ENCODE peak calls at places on chromosomes 3 and 15, in seven cellular contexts. E is CD8-positive, alpha-beta T cell; J is AG04450; U is uterus; C is heart right ventricle; G is AG09309; M is lower lobe of right lung. S is an unnamed sample.

GRCh38 chr15:79431636-79432344 is at the start of gene MINAR1:
- DNase-seq in C (no peak), M (no peak), U (no peak), J (no peak), E (no peak), G (no peak), S (peak)

GRCh38 chr3:164194842-164195241 is 883.5 kb downstream of the SI start:
- DNase-seq in G (no peak), M (no peak), J (no peak), E (no peak), C (no peak), U (no peak), S (no peak)

GRCh38 chr15:44735482-44736260 is 657 bp upstream of the TRIM69 start:
- DNase-seq in C (no peak), E (peak), G (no peak), M (no peak), J (no peak), U (peak), S (no peak)

GRCh38 chr3:112111785-112112402 is 21.2 kb downstream of the GCSAM start:
- DNase-seq in G (no peak), C (no peak), E (peak), J (peak), M (no peak), U (no peak), S (peak)

GRCh38 chr3:67154429-67154828 is 156.3 kb downstream of the KBTBD8 start:
- DNase-seq in M (peak), U (no peak), E (no peak), J (no peak), G (no peak), C (no peak), S (no peak)

GRCh38 chr15:46681901-46682300 is 1035.4 kb upstream of the SEMA6D start:
- DNase-seq in E (no peak), C (no peak), G (no peak), J (no peak), U (no peak), M (no peak), S (no peak)

GRCh38 chr3:49602877-49603411 is 48.7 kb downstream of the BSN start:
- DNase-seq in M (no peak), E (peak), U (no peak), C (no peak), J (no peak), G (no peak), S (no peak)

GRCh38 chr3:22159004-22159695 is 408.1 kb upstream of the ZNF385D start:
- DNase-seq in E (no peak), C (no peak), G (no peak), J (no peak), M (no peak), U (no peak), S (no peak)

GRCh38 chr3:133563186-133563591 is 10.3 kb upstream of the CDV3 start:
- DNase-seq in C (no peak), M (no peak), J (no peak), G (no peak), U (no peak), E (no peak), S (no peak)

GRCh38 chr3:8653800-8654408 is 9.3 kb upstream of the SSUH2 start:
- DNase-seq in G (no peak), C (no peak), M (no peak), E (no peak), J (no peak), U (no peak), S (no peak)

GRCh38 chr15:31303434-31304073 is 23.1 kb upstream of the KLF13 start:
- DNase-seq in C (peak), M (peak), G (no peak), J (no peak), U (no peak), E (peak), S (no peak)

GRCh38 chr3:179416681-179417080 is 34.6 kb downstream of the GNB4 start:
- DNase-seq in M (no peak), J (no peak), E (no peak), U (no peak), G (peak), C (no peak), S (no peak)

GRCh38 chr3:125059488-125060245 is 3.9 kb upstream of the HEG1 start:
- DNase-seq in C (no peak), G (no peak), J (no peak), U (no peak), E (no peak), M (no peak), S (no peak)

GRCh38 chr15:37109952-37110630 is 9.7 kb upstream of the MEIS2 start:
- DNase-seq in C (peak), M (no peak), U (peak), G (no peak), E (no peak), J (no peak), S (no peak)

GRCh38 chr3:43768594-43768993 is 77.9 kb downstream of the ABHD5 start:
- DNase-seq in E (no peak), C (peak), M (peak), G (no peak), U (peak), J (no peak), S (no peak)

GRCh38 chr3:11056531-11057050 is 64.0 kb downstream of the SLC6A1 start:
- DNase-seq in G (no peak), U (no peak), E (no peak), J (no peak), M (no peak), C (no peak), S (no peak)

GRCh38 chr3:67415504-67415903 is 238.9 kb downstream of the SUCLG2 start:
- DNase-seq in E (no peak), C (no peak), M (no peak), J (peak), G (peak), U (no peak), S (no peak)

GRCh38 chr15:70424937-70425411 is 327.3 kb upstream of the TLE3 start:
- DNase-seq in E (peak), J (no peak), M (no peak), G (no peak), C (no peak), U (no peak), S (no peak)

GRCh38 chr3:58833501-58833900 is 166.9 kb upstream of the FAM3D start:
- DNase-seq in C (no peak), U (no peak), G (no peak), M (no peak), E (no peak), J (no peak), S (no peak)

GRCh38 chr3:147813256-147813655 is 404.1 kb downstream of the ZIC1 start:
- DNase-seq in U (no peak), M (no peak), J (no peak), G (no peak), E (no peak), C (no peak), S (no peak)

GRCh38 chr3:147423601-147424324 is 14.6 kb downstream of the ZIC1 start:
- DNase-seq in J (no peak), U (no peak), G (no peak), C (no peak), M (no peak), E (no peak), S (no peak)

GRCh38 chr3:66819993-66820501 is 178.1 kb upstream of the KBTBD8 start:
- DNase-seq in M (no peak), J (no peak), E (no peak), G (no peak), C (no peak), U (no peak), S (no peak)

GRCh38 chr3:188905991-188906635 is 265.7 kb upstream of the TPRG1 start:
- DNase-seq in C (no peak), J (no peak), E (no peak), U (no peak), G (no peak), M (no peak), S (no peak)

GRCh38 chr3:101781166-101781565 is 2.2 kb downstream of the NXPE3 start:
- DNase-seq in E (no peak), U (no peak), C (no peak), M (no peak), J (no peak), G (no peak), S (no peak)

GRCh38 chr15:72785452-72786243 is 2.1 kb upstream of the ADPGK start:
- DNase-seq in J (peak), C (no peak), U (no peak), M (no peak), E (peak), G (peak), S (no peak)

GRCh38 chr3:65955792-65956477 is 82.8 kb downstream of the MAGI1 start:
- DNase-seq in C (no peak), M (no peak), E (no peak), J (peak), U (no peak), G (no peak), S (no peak)

GRCh38 chr15:89206908-89207331 is 14.5 kb downstream of the RLBP1 start:
- DNase-seq in G (no peak), E (peak), M (peak), U (peak), J (peak), C (peak), S (peak)

DNA sequence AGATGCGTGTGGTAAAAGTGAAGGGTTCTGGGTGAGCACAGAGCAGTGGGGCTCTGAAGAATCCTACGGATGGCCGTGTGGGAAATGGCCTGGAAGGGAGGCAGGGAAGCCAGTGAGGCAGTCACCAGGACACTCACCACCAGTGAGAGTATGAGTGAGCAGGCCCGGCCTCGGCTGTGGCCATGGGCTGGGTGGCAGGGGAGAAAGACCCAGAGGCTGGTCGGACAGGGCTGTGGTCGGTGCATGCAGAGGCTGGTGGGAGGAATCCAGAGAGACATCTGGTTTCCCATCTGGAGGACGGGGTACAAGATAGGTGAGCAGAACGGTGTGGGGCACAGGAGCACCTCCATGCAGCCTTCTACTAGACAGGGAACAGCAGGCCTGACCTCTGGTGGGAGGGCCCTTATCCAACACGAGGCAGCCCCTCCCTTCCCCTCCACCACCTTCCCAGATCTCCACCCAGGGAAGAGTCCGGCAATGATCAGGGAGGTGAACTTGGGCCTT is 10.1 kb downstream of the PCSK6 start:
- DNase-seq in U (no peak), G (no peak), C (no peak), J (no peak), M (no peak), E (no peak), S (no peak)
- TF ChIP-seq CTCF in U (no peak), G (no peak), C (no peak), J (no peak), M (no peak), E (no peak), S (no peak)

DNA sequence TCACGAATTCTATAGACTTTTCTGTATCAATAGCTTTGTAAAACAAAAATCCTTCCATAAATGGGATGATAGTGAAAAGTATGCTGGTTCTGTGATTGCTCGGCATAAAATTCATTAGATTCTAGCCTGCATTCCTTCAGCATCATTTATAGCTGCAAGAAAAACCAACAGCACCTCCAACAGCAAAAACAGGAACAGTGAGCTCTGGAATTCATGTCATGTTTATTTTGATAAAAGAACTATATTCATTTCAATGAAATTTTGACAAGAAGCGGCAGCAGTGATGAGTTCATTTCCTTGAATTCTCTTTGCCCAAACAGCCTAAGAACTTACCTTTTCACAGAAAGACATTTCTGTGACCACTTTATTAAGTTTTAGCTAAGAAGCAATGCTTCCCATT is 515.2 kb upstream of the CCDC54 start:
- DNase-seq in M (no peak), C (no peak), E (no peak), U (no peak), G (no peak), J (no peak), S (no peak)
- TF ChIP-seq CTCF in M (no peak), C (peak), E (no peak), U (no peak), G (peak), J (peak), S (no peak)

DNA sequence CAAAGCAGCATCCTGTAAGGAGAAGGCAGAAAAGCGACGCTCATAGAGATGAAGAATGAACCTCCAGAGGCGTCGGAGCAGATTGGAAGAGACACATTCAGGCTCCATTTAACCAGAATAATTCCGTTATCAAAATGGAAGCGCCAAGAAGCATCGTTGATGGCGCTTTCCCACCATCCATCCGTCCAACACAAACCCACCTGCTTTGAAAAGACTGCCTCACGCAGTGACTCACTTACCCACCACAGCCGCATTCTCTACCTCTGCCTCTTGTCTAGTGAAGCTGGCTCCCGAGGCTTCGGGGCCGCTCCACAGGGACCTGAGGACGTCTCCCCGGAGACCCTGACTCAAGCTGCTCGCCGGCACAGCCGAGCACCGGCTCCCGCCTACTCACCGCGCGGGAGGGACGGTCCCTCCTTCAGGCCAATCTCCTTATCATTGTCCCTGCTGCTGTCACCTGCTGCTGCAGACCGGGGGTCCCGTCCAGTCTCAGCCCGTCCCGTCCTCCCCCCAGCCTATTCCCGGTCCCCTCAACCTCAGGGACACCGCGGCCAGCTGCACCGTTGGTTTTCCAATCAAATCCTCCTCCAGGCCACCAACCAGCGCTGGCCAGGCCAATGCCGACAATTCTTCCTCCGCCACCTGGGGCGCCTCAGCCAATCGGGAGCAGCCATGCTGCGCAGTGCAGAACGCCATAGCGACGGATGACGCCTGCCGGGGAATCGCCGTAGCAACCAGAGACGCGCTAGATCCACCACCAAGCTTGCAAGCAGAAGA is at the start of gene NEK10:
- DNase-seq in J (peak), U (peak), G (no peak), C (peak), M (peak), E (peak), S (peak)
- TF ChIP-seq CTCF in J (no peak), U (no peak), G (no peak), C (no peak), M (peak), E (no peak), S (peak)

GRCh38 chr3:194006102-194006501 is 129.8 kb upstream of the HES1 start:
- DNase-seq in J (no peak), G (no peak), U (no peak), C (no peak), M (no peak), E (no peak), S (no peak)
- TF ChIP-seq CTCF in J (no peak), G (no peak), U (no peak), C (no peak), M (no peak), E (no peak), S (peak)

GRCh38 chr15:69410290-69410874 is 3.8 kb upstream of the KIF23 start:
- DNase-seq in M (no peak), E (no peak), J (no peak), C (no peak), U (no peak), G (no peak), S (no peak)
- TF ChIP-seq CTCF in M (no peak), E (no peak), J (peak), C (no peak), U (no peak), G (peak), S (peak)

DNA sequence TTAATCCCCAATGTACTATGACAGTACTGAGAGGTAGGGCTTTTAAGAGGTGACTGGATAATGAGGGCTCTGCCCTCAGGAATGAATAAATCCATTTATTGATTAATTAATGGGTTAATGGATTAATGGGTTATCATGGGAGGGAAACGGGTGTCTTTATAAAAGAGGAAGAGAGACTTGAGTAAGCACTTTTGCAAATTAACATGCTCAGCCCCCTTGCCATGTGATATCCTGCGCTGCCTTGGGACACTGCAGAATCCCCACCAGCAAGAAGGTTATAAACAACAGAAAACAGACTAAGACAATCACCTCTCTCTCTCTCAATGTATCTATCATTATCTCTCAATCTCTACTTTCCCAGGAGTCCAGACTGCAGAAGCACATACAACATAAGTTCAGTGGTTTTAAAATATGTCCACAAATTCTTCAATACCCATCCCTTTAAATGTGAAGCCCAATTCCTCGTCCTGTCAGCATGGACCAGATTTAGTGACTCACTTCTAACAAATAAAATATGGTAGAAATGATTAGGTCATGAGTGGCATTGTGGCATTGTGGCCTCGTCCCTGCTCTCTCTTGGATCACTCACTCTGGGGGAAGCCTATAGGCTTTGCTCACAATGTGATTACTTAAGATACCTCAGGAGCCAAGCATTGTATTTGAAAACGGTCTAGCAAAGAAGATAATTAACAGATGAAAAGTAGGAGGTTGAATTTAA is 40.1 kb upstream of the IL12A start:
- DNase-seq in U (no peak), M (no peak), C (no peak), J (no peak), E (no peak), G (no peak), S (no peak)
- TF ChIP-seq CTCF in U (no peak), M (no peak), C (no peak), J (no peak), E (no peak), G (no peak), S (no peak)

DNA sequence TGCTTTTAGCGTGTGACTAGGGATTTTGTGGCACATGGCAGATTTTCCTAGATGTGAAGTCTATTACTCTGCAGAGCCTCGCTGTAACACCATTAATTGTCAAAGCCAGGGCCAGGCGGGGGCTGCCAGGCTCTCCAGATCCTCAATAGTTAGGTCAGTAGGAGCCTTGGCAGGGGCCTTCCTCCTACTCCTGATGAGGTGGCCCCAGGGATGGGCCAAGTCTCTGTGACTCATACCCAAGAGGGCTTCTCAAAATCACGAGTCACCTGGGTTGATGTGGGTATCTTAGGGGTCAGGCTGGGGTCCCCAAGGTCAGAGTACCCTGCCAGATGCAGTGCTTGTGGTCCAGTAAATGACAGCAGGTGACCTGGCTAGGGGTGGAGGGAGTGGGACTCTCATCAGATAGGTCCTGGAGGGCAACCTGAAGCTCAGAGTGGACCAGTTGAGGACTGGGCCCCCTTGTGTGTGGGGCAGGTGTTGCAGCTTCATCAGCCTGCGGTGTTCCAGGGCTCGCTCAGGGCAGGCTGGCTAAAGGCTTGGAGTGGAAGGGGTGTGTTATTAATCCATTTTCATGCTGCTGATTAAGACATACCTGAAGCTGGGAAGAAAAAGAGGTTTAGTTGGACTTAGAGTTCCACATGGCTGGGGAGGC is 88.5 kb upstream of the MYZAP start:
- DNase-seq in G (no peak), E (no peak), U (no peak), C (no peak), J (no peak), M (no peak), S (no peak)
- TF ChIP-seq CTCF in G (no peak), E (no peak), U (no peak), C (peak), J (peak), M (no peak), S (peak)

DNA sequence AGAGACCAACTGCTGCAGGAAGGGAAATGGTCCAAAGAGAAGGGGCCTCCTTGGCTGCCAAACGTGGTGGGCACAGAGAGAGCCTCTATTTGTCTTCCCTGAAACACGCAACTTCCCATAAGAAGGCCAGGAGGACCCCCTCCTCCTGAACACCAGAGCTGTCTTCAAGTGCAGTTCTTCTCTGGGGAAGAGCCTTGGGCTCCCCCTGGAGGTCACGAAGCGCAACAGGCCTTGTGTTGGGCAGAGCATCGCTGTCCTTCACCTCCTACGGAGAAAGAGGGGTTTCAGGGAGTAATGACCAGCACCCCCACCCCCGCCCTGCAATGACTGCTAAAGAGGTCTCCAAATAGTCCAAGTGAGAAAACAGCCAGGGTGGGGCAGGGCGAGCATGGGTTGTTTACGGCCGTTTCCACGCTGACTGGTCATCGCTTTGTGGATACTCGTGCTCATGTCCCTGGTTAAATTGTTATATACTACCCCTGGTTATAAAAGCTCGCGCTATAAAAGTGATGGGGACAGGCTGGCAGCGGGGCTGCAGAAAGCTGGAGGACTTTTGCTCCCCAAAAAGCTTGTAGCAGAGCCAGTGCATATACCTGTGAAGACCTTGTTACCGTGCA is 397.5 kb upstream of the ATP10A start:
- DNase-seq in J (no peak), M (no peak), C (peak), G (no peak), U (no peak), E (peak), S (no peak)
- TF ChIP-seq CTCF in J (peak), M (peak), C (peak), G (peak), U (peak), E (peak), S (peak)